ENCODE peak calls at places on chromosomes 4 and X, in nine cellular contexts. One of them, this sample, is unnamed.

GRCh38 chr4:107991945-107992625 is 2.4 kb downstream of the HADH start:
- DNase-seq in breast epithelium: no peak
- DNase-seq in left lung: no peak
- DNase-seq in CD8-positive, alpha-beta memory T cell: no peak
- DNase-seq in tibial nerve: no peak
- DNase-seq in MM.1S: no peak
- DNase-seq in PC-3: no peak
- DNase-seq in SJSA1: no peak
- DNase-seq in endodermal cell: no peak
- DNase-seq in this sample: no peak

GRCh38 chr4:120175272-120175671 is 108.6 kb upstream of the MAD2L1 start:
- DNase-seq in breast epithelium: no peak
- DNase-seq in left lung: no peak
- DNase-seq in CD8-positive, alpha-beta memory T cell: no peak
- DNase-seq in tibial nerve: no peak
- DNase-seq in MM.1S: no peak
- DNase-seq in PC-3: no peak
- DNase-seq in SJSA1: no peak
- DNase-seq in endodermal cell: no peak
- DNase-seq in this sample: no peak

GRCh38 chr4:13920901-13921300 is 293.4 kb upstream of the BOD1L1 start:
- DNase-seq in breast epithelium: peak; percentile 19
- DNase-seq in left lung: no peak
- DNase-seq in CD8-positive, alpha-beta memory T cell: no peak
- DNase-seq in tibial nerve: peak; percentile 15
- DNase-seq in MM.1S: no peak
- DNase-seq in PC-3: peak; percentile 97
- DNase-seq in SJSA1: peak; percentile 91
- DNase-seq in endodermal cell: peak; percentile 83
- DNase-seq in this sample: peak; percentile 100

GRCh38 chr4:122827258-122827887 is 742 bp downstream of the FGF2 start:
- DNase-seq in breast epithelium: peak; percentile 20
- DNase-seq in left lung: peak; percentile 82
- DNase-seq in CD8-positive, alpha-beta memory T cell: no peak
- DNase-seq in tibial nerve: peak; percentile 16
- DNase-seq in MM.1S: peak; percentile 87
- DNase-seq in PC-3: peak; percentile 33
- DNase-seq in SJSA1: peak; percentile 61
- DNase-seq in endodermal cell: peak; percentile 73
- DNase-seq in this sample: no peak

GRCh38 chrX:3678287-3678686 is 35.2 kb downstream of the PRKX start:
- DNase-seq in breast epithelium: no peak
- DNase-seq in left lung: no peak
- DNase-seq in CD8-positive, alpha-beta memory T cell: no peak
- DNase-seq in tibial nerve: no peak
- DNase-seq in MM.1S: no peak
- DNase-seq in PC-3: no peak
- DNase-seq in SJSA1: no peak
- DNase-seq in endodermal cell: no peak
- DNase-seq in this sample: no peak

GRCh38 chr4:125097729-125098128 is 217.0 kb upstream of the FAT4 start:
- DNase-seq in breast epithelium: no peak
- DNase-seq in left lung: no peak
- DNase-seq in CD8-positive, alpha-beta memory T cell: no peak
- DNase-seq in tibial nerve: no peak
- DNase-seq in MM.1S: no peak
- DNase-seq in PC-3: no peak
- DNase-seq in SJSA1: no peak
- DNase-seq in endodermal cell: no peak
- DNase-seq in this sample: no peak

GRCh38 chrX:7147431-7147977 is at the start of gene STS:
- DNase-seq in breast epithelium: peak; percentile 44
- DNase-seq in left lung: peak; percentile 83
- DNase-seq in CD8-positive, alpha-beta memory T cell: no peak
- DNase-seq in tibial nerve: peak; percentile 14
- DNase-seq in MM.1S: peak; percentile 39
- DNase-seq in PC-3: no peak
- DNase-seq in SJSA1: peak; percentile 40
- DNase-seq in endodermal cell: peak; percentile 68
- DNase-seq in this sample: peak; percentile 8

GRCh38 chr4:105637409-105638258 is 70.9 kb downstream of the INTS12 start:
- DNase-seq in breast epithelium: peak; percentile 44
- DNase-seq in left lung: no peak
- DNase-seq in CD8-positive, alpha-beta memory T cell: no peak
- DNase-seq in tibial nerve: peak; percentile 72
- DNase-seq in MM.1S: peak; percentile 94
- DNase-seq in PC-3: no peak
- DNase-seq in SJSA1: no peak
- DNase-seq in endodermal cell: no peak
- DNase-seq in this sample: no peak

GRCh38 chrX:3384330-3384729 is 37.9 kb upstream of the MXRA5 start:
- DNase-seq in breast epithelium: no peak
- DNase-seq in left lung: no peak
- DNase-seq in CD8-positive, alpha-beta memory T cell: no peak
- DNase-seq in tibial nerve: no peak
- DNase-seq in MM.1S: no peak
- DNase-seq in PC-3: peak; percentile 1
- DNase-seq in SJSA1: no peak
- DNase-seq in endodermal cell: no peak
- DNase-seq in this sample: peak; percentile 66

GRCh38 chrX:134562002-134562401 is 96.3 kb downstream of the PLAC1 start:
- DNase-seq in breast epithelium: no peak
- DNase-seq in left lung: no peak
- DNase-seq in CD8-positive, alpha-beta memory T cell: no peak
- DNase-seq in tibial nerve: no peak
- DNase-seq in MM.1S: no peak
- DNase-seq in PC-3: no peak
- DNase-seq in SJSA1: no peak
- DNase-seq in endodermal cell: no peak
- DNase-seq in this sample: no peak

GRCh38 chrX:132023896-132024386 is 839 bp downstream of the STK26 start:
- DNase-seq in breast epithelium: no peak
- DNase-seq in left lung: peak; percentile 84
- DNase-seq in CD8-positive, alpha-beta memory T cell: peak; percentile 15
- DNase-seq in tibial nerve: no peak
- DNase-seq in MM.1S: peak; percentile 35
- DNase-seq in PC-3: peak; percentile 31
- DNase-seq in SJSA1: no peak
- DNase-seq in endodermal cell: no peak
- DNase-seq in this sample: no peak

GRCh38 chr4:23874536-23874901 is 15.3 kb downstream of the PPARGC1A start:
- DNase-seq in breast epithelium: no peak
- DNase-seq in left lung: no peak
- DNase-seq in CD8-positive, alpha-beta memory T cell: no peak
- DNase-seq in tibial nerve: no peak
- DNase-seq in MM.1S: no peak
- DNase-seq in PC-3: no peak
- DNase-seq in SJSA1: no peak
- DNase-seq in endodermal cell: no peak
- DNase-seq in this sample: no peak

GRCh38 chr4:139368990-139369389 is 66.7 kb upstream of the NDUFC1 start:
- DNase-seq in breast epithelium: no peak
- DNase-seq in left lung: no peak
- DNase-seq in CD8-positive, alpha-beta memory T cell: no peak
- DNase-seq in tibial nerve: no peak
- DNase-seq in MM.1S: no peak
- DNase-seq in PC-3: no peak
- DNase-seq in SJSA1: no peak
- DNase-seq in endodermal cell: no peak
- DNase-seq in this sample: no peak

GRCh38 chr4:171668403-171668802 is 144.8 kb upstream of the GALNTL6 start:
- DNase-seq in breast epithelium: no peak
- DNase-seq in left lung: no peak
- DNase-seq in CD8-positive, alpha-beta memory T cell: no peak
- DNase-seq in tibial nerve: no peak
- DNase-seq in MM.1S: no peak
- DNase-seq in PC-3: no peak
- DNase-seq in SJSA1: no peak
- DNase-seq in endodermal cell: no peak
- DNase-seq in this sample: no peak

DNA sequence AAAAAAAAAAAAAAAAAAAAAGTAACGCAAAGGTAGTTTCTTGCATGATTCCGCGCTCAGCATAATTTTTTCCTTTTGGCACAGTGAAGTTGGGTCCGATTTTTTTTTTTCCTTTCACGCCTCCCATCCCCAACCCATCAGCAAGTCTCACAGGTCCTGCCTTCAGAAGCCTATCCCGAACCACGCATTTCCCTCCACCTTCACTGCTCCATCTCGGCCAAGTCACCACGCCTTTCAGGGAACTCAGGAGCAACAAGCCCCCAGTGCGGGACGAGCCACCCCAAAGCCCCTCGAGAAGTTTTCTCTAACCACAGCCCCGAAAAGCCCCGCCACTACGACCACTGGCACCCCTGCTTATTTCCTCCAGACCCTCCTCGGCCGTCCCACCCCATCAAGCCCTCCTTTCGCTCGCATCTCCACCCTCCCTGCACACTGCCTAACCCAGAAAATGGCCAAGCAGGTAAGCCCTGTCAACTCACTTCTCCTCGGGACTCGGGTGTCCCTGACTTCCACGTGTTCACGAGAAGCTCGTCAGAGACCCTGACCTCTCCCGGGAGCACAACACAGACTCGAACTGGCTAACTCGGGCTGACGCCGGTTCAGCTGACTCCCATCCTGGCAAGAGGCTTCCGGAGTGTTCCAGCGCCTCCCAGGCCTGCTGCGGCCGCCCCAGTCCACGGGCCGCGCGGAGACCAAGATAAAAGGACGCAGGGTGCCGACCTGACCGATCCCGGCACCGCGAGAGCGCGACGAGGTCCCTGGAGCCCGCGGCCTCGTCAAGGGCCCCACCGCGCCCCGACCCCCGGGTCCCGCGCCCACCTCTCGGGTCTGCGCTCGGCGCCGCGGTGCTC is 839 bp downstream of the SLBP start:
- DNase-seq in breast epithelium: no peak
- DNase-seq in left lung: no peak
- DNase-seq in CD8-positive, alpha-beta memory T cell: no peak
- DNase-seq in tibial nerve: no peak
- DNase-seq in MM.1S: peak; percentile 31
- DNase-seq in PC-3: peak; percentile 5
- DNase-seq in SJSA1: no peak
- DNase-seq in endodermal cell: peak; percentile 75
- DNase-seq in this sample: no peak
- H3K4me1 ChIP-seq in breast epithelium: peaks cover 5% of the 10 kb centered on the region
- H3K4me1 ChIP-seq in left lung: peaks cover 12% of the 10 kb centered on the region
- H3K4me1 ChIP-seq in CD8-positive, alpha-beta memory T cell: peaks cover 51% of the 10 kb centered on the region
- H3K4me1 ChIP-seq in tibial nerve: peaks cover 35% of the 10 kb centered on the region
- H3K4me1 ChIP-seq in MM.1S: peaks cover 13% of the 10 kb centered on the region
- H3K4me1 ChIP-seq in PC-3: peaks cover 28% of the 10 kb centered on the region
- H3K4me1 ChIP-seq in SJSA1: peaks cover 7% of the 10 kb centered on the region
- H3K4me1 ChIP-seq in endodermal cell: no peaks in the 10 kb centered on the region
- H3K4me1 ChIP-seq in this sample: peaks cover 12% of the 10 kb centered on the region

DNA sequence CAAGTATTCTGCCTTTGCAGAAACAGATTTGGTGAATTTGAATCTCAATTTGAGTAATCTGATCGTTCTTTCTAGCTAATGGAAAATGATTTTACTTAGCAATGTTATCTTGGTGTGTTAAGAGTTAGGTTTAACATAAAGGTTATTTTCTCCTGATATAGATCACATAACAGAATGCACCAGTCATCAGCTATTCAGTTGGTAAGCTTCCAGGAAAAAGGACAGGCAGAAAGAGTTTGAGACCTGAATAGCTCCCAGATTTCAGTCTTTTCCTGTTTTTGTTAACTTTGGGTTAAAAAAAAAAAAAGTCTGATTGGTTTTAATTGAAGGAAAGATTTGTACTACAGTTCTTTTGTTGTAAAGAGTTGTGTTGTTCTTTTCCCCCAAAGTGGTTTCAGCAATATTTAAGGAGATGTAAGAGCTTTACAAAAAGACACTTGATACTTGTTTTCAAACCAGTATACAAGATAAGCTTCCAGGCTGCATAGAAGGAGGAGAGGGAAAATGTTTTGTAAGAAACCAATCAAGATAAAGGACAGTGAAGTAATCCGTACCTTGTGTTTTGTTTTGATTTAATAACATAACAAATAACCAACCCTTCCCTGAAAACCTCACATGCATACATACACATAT is 15.3 kb downstream of the PLP1 start:
- DNase-seq in breast epithelium: no peak
- DNase-seq in left lung: no peak
- DNase-seq in CD8-positive, alpha-beta memory T cell: no peak
- DNase-seq in tibial nerve: no peak
- DNase-seq in MM.1S: no peak
- DNase-seq in PC-3: peak; percentile 59
- DNase-seq in SJSA1: no peak
- DNase-seq in endodermal cell: no peak
- DNase-seq in this sample: no peak
- H3K27me3 ChIP-seq in breast epithelium: peaks cover 57% of the 10 kb centered on the region
- H3K27me3 ChIP-seq in left lung: peaks cover 7% of the 10 kb centered on the region
- H3K27me3 ChIP-seq in CD8-positive, alpha-beta memory T cell: no peaks in the 10 kb centered on the region
- H3K27me3 ChIP-seq in tibial nerve: no peaks in the 10 kb centered on the region
- H3K27me3 ChIP-seq in MM.1S: no peaks in the 10 kb centered on the region
- H3K27me3 ChIP-seq in PC-3: no peaks in the 10 kb centered on the region
- H3K27me3 ChIP-seq in SJSA1: no peaks in the 10 kb centered on the region
- H3K27me3 ChIP-seq in endodermal cell: no peaks in the 10 kb centered on the region
- H3K27me3 ChIP-seq in this sample: no peaks in the 10 kb centered on the region

DNA sequence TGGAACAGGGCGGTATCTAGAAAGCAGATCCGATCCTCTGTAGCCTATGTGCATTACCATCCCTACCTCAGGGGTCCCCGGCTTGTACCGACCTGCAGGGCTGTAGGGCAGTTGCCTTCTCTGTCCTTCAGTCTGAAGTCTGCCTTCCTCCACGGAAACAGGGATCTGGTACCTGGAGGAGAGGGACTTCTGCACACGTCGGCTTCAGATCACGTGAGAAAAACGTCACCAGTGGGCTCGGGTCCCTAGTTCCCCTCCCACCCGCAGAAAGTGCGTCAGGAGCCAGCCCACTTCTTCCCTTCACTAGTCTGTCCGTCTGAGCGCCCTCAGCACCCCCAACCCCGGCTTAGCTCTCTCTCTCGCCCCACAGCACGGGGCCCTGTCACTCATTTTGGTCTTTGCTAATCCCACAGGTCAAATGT is at the start of gene TCEAL5:
- DNase-seq in breast epithelium: peak; percentile 19
- DNase-seq in left lung: peak; percentile 22
- DNase-seq in CD8-positive, alpha-beta memory T cell: no peak
- DNase-seq in tibial nerve: no peak
- DNase-seq in MM.1S: no peak
- DNase-seq in PC-3: no peak
- DNase-seq in SJSA1: no peak
- DNase-seq in endodermal cell: no peak
- DNase-seq in this sample: no peak
- H3K27ac ChIP-seq in breast epithelium: peak within 1 kb of the TSS; percentile 40
- H3K27ac ChIP-seq in left lung: no peak within 1 kb of the TSS
- H3K27ac ChIP-seq in CD8-positive, alpha-beta memory T cell: no peak within 1 kb of the TSS
- H3K27ac ChIP-seq in tibial nerve: no peak within 1 kb of the TSS
- H3K27ac ChIP-seq in MM.1S: no peak within 1 kb of the TSS
- H3K27ac ChIP-seq in PC-3: no peak within 1 kb of the TSS
- H3K27ac ChIP-seq in SJSA1: no peak within 1 kb of the TSS
- H3K27ac ChIP-seq in endodermal cell: no peak within 1 kb of the TSS
- H3K27ac ChIP-seq in this sample: no peak within 1 kb of the TSS

DNA sequence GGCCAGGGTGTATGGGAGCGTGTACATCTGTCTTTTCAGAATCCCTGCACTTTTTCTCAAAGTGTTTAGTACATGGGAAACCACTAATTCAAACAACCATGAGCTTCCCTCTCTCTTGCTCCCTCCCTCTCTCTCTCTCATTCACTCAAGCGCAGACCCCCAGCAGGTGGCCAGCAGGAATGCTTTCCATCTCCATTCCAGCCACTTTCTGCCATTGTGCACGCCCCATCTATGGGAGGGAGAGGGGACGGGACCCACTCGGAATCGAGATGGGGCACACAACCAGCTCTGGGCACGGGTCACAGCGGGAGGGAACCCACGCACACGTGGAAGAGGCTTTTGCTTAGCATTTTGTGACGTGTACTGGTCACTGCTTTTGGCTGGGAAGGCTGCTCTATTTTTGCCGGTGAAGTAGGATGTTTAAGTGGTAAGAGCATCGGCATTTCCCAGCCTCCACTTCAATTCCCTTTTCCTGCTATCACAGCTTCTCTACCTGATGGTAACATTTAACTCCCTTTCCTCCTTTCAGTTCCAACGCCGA is 84.3 kb downstream of the IRF2 start:
- DNase-seq in breast epithelium: no peak
- DNase-seq in left lung: no peak
- DNase-seq in CD8-positive, alpha-beta memory T cell: no peak
- DNase-seq in tibial nerve: no peak
- DNase-seq in MM.1S: no peak
- DNase-seq in PC-3: no peak
- DNase-seq in SJSA1: no peak
- DNase-seq in endodermal cell: peak; percentile 82
- DNase-seq in this sample: no peak
- H3K4me1 ChIP-seq in breast epithelium: no peaks in the 10 kb centered on the region
- H3K4me1 ChIP-seq in left lung: peaks cover under 1% of the 10 kb centered on the region
- H3K4me1 ChIP-seq in CD8-positive, alpha-beta memory T cell: peaks cover 14% of the 10 kb centered on the region
- H3K4me1 ChIP-seq in tibial nerve: peaks cover 24% of the 10 kb centered on the region
- H3K4me1 ChIP-seq in MM.1S: peaks cover 23% of the 10 kb centered on the region
- H3K4me1 ChIP-seq in PC-3: peaks cover 2% of the 10 kb centered on the region
- H3K4me1 ChIP-seq in SJSA1: peaks cover 41% of the 10 kb centered on the region
- H3K4me1 ChIP-seq in endodermal cell: peaks cover 9% of the 10 kb centered on the region
- H3K4me1 ChIP-seq in this sample: no peaks in the 10 kb centered on the region